ENCODE peak calls at places on chromosomes 7 and 10, in eight cellular contexts. P is body of pancreas, K is right lobe of liver, Y is esophagus squamous epithelium, H is IMR-90, F is lower leg skin, I is tibial nerve, V is NB4. Z is an unnamed sample.

GRCh38 chr7:115300228-115300870 is 378.5 kb downstream of the MDFIC start:
- DNase-seq in I (no peak), H (peak; percentile 72), Y (no peak), V (no peak), P (no peak), F (no peak), K (no peak), Z (no peak)

GRCh38 chr10:119344381-119344780 is 137.0 kb downstream of the GRK5 start:
- DNase-seq in F (no peak), Y (no peak), K (no peak), V (no peak), H (no peak), I (no peak), P (no peak), Z (no peak)

GRCh38 chr10:31171402-31172120 is 139.9 kb upstream of the ZNF438 start:
- DNase-seq in P (no peak), K (no peak), I (no peak), Y (no peak), H (peak; percentile 67), V (no peak), F (no peak), Z (no peak)

GRCh38 chr7:18974803-18975202 is 142.6 kb downstream of the TWIST1 start:
- DNase-seq in K (no peak), F (no peak), Y (no peak), V (no peak), P (no peak), I (no peak), H (peak; percentile 78), Z (no peak)

GRCh38 chr7:124597509-124597908 is 168.1 kb downstream of the GPR37 start:
- DNase-seq in F (no peak), I (no peak), P (no peak), K (no peak), Y (no peak), H (no peak), V (no peak), Z (no peak)

GRCh38 chr10:80201592-80202256 is 3.6 kb downstream of the ANXA11 start:
- DNase-seq in Y (no peak), F (no peak), P (no peak), H (no peak), I (no peak), V (no peak), K (no peak), Z (no peak)

GRCh38 chr10:84208023-84208422 is 13.7 kb downstream of the CDHR1 start:
- DNase-seq in F (no peak), K (no peak), H (no peak), Y (no peak), I (no peak), P (no peak), V (no peak), Z (no peak)

GRCh38 chr10:44242091-44242490 is 142.8 kb downstream of the CXCL12 start:
- DNase-seq in I (no peak), H (no peak), F (no peak), Y (no peak), K (no peak), P (no peak), V (no peak), Z (no peak)

GRCh38 chr10:112361951-112362770 is 11.8 kb upstream of the ACSL5 start:
- DNase-seq in I (peak; percentile 57), P (peak; percentile 14), K (no peak), H (peak; percentile 37), F (peak; percentile 89), V (no peak), Y (no peak), Z (no peak)

GRCh38 chr7:142516038-142516501 is 233.2 kb upstream of the PRSS1 start:
- DNase-seq in H (peak; percentile 72), V (peak; percentile 80), K (no peak), Y (no peak), F (no peak), P (peak; percentile 44), I (no peak), Z (peak; percentile 85)

GRCh38 chr10:184911-185310 is 49.7 kb downstream of the ZMYND11 start:
- DNase-seq in H (peak; percentile 59), Y (no peak), P (no peak), I (no peak), K (no peak), V (no peak), F (no peak), Z (no peak)

GRCh38 chr10:63713191-63714144 is 192.3 kb downstream of the REEP3 start:
- DNase-seq in K (peak; percentile 77), Y (no peak), P (peak; percentile 81), V (no peak), I (peak; percentile 60), F (no peak), H (peak; percentile 59), Z (no peak)

GRCh38 chr7:148698397-148699023 is at the start of gene CUL1:
- DNase-seq in H (peak; percentile 52), Y (peak; percentile 25), I (peak; percentile 69), K (peak; percentile 94), P (peak; percentile 90), V (peak; percentile 93), F (peak; percentile 97), Z (peak; percentile 85)

GRCh38 chr7:148700693-148701092 is 2.0 kb downstream of the CUL1 start:
- DNase-seq in F (no peak), P (peak; percentile 39), V (peak; percentile 70), K (no peak), H (peak; percentile 50), I (no peak), Y (no peak), Z (peak; percentile 82)

GRCh38 chr7:148699772-148700629 is 1.3 kb downstream of the CUL1 start:
- DNase-seq in K (no peak), H (peak; percentile 39), P (no peak), I (no peak), F (no peak), V (peak; percentile 78), Y (no peak), Z (peak; percentile 61)

GRCh38 chr7:148697950-148698396 is 730 bp upstream of the CUL1 start:
- DNase-seq in Y (no peak), P (no peak), K (peak; percentile 72), V (no peak), F (no peak), I (no peak), H (peak; percentile 23), Z (peak; percentile 60)

DNA sequence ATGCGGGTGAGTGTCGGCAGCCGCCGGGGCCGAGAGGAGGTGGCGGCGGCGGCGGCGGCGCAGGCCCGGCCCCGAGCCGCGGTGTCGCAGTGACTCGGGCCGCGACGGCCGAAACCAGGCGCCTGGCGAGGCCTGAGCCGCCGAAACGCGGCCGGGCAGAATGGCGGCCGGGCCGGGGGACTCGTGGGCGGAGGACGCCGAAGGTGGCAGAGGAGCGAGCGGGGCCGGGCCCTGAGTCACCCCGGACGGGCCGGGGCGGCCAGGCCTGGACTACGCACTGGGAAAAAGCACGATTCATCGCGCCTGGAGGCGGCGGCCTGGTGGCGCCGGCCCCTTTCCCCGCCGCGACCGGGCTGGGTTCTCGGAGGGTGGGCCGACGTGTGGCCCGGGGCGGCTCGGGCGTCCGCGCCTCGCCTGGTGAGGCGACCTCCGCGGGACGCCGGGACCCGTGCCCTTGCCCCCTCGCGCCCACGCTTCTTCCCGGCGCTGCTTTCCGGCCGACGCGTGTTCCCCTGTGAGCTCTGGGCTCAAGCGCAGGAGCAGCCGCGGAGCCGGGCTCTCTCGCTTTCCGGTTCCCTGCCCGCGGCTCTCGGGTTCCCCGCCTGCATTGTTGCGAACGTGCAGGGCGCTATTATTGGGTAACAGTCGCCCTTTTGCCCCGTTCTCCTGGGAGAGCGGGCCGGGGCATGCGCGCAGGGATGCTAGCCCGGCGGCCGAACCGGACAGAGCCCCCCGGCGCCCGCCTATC is 495 bp downstream of the CUL1 start:
- DNase-seq in F (peak; percentile 90), V (peak; percentile 85), P (peak; percentile 58), K (peak; percentile 80), Y (no peak), H (peak; percentile 45), I (peak; percentile 33), Z (peak; percentile 89)
- TF ChIP-seq POLR2A in F (no peak), V (peak; percentile 49), P (no peak), K (peak; percentile 61), Y (no peak), H (no peak), I (peak; percentile 32), Z (peak; percentile 57)

GRCh38 chr10:129466703-129467345 is at the start of gene MGMT:
- DNase-seq in K (peak; percentile 97), P (peak; percentile 98), H (peak; percentile 76), Y (peak; percentile 72), V (peak; percentile 92), I (peak; percentile 97), F (peak; percentile 99), Z (peak; percentile 90)
- TF ChIP-seq POLR2A in K (peak; percentile 85), P (peak; percentile 52), H (peak; percentile 26), Y (peak; percentile 69), V (peak; percentile 60), I (peak; percentile 52), F (no peak), Z (peak; percentile 69)

DNA sequence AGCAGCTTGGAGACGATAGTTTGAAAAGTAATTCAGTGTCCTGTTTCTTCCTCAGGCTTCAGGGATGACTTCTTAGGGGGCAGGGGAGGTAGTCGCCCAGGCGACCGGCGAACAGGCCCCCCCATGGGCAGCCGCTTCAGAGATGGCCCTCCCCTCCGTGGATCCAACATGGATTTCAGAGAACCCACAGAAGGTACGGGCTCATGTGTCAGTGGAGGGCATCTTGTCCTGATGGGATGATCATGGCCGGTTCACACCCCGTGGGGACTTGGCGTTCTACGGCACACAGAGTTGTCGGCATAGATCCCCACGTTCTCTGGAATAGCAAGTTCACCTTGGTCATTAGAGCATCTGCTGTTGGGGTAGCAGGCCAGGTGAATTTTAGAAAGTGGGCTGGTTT is 15.1 kb upstream of the LAT2 start:
- DNase-seq in Y (no peak), P (no peak), F (peak; percentile 74), K (no peak), I (no peak), H (no peak), V (no peak), Z (no peak)
- TF ChIP-seq POLR2A in Y (no peak), P (no peak), F (no peak), K (no peak), I (no peak), H (no peak), V (no peak), Z (no peak)

DNA sequence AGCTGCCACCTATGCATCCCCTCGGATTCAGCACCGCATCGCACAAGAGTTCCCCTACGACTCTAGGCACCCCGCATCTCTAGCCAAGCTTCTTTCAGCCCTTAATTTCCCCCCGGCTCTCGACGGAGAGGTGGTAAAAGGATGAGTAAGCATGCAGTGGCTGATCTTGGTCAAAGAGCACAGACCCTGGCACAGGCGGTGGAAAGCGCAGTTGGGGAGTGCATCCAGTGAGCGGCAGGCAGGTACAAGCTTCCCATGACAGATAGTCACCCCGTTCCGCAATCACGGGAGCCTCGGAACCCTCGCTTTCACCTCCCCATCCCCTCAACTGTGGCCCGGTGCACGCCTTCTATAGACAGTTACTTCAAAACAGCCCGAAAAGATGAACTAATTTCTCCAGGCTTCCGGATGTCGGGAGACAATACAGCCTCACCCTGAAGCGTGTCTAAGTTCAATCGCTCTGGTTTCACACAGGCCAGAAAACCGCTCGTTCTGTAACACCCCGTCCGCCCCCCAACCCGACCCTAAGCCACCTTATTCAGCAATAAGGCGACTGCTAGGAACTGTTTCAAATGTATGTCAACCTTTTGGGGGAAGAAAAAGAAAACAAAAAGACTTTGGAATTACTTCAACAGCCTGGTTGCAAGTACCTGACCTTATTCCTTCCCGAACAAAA is 1.5 kb downstream of the RHEB start:
- DNase-seq in P (peak; percentile 60), I (peak; percentile 50), K (peak; percentile 91), Y (no peak), V (peak; percentile 77), H (peak; percentile 48), F (peak; percentile 90), Z (peak; percentile 61)
- TF ChIP-seq POLR2A in P (no peak), I (no peak), K (peak; percentile 70), Y (peak; percentile 9), V (no peak), H (peak; percentile 63), F (no peak), Z (no peak)